ENCODE peak calls at places on chromosomes 2 and 18, in five cellular contexts. L, O, R, F and A are unnamed samples.

GRCh38 chr2:68248806-68249205 is 3.5 kb downstream of the PPP3R1 start:
- DNase-seq in R (no peak), L (no peak), O (no peak), F (no peak), A (no peak)

GRCh38 chr2:101396352-101396717 is 9.0 kb upstream of the CREG2 start:
- DNase-seq in F (peak), O (no peak), R (no peak), L (peak), A (peak)

GRCh38 chr2:128770143-128771080 is 451.7 kb upstream of the HS6ST1 start:
- DNase-seq in L (no peak), R (no peak), O (no peak), F (no peak), A (no peak)

GRCh38 chr18:12317664-12318333 is 9.8 kb downstream of the TUBB6 start:
- DNase-seq in F (no peak), O (no peak), R (no peak), L (peak), A (peak)

GRCh38 chr2:83596592-83597339 is 862.3 kb downstream of the SUCLG1 start:
- DNase-seq in L (no peak), F (no peak), O (no peak), R (no peak), A (no peak)

GRCh38 chr18:74682141-74682997 is 84.7 kb downstream of the ZNF407 start:
- DNase-seq in O (no peak), L (no peak), F (no peak), R (no peak), A (no peak)

GRCh38 chr2:229653551-229653950 is 60.8 kb downstream of the DNER start:
- DNase-seq in O (no peak), R (no peak), L (no peak), F (no peak), A (no peak)

GRCh38 chr2:119338826-119339561 is 27.6 kb downstream of the C2orf76 start:
- DNase-seq in O (peak), L (no peak), F (no peak), R (no peak), A (no peak)

GRCh38 chr2:238582159-238582558 is 155.4 kb downstream of the ASB1 start:
- DNase-seq in O (no peak), R (no peak), L (peak), F (no peak), A (no peak)

GRCh38 chr18:56639094-56639361 is 636 bp upstream of the TXNL1 start:
- DNase-seq in R (no peak), O (no peak), F (no peak), L (no peak), A (no peak)

GRCh38 chr18:78765142-78765541 is 214.5 kb upstream of the SALL3 start:
- DNase-seq in F (no peak), O (no peak), R (no peak), L (no peak), A (no peak)

GRCh38 chr2:6968319-6969100 is 51.3 kb downstream of the RNF144A start:
- DNase-seq in O (no peak), R (no peak), F (peak), L (no peak), A (no peak)

GRCh38 chr2:60554649-60555065 is 1.2 kb upstream of the BCL11A start:
- DNase-seq in F (no peak), R (no peak), O (peak), L (no peak), A (no peak)

GRCh38 chr2:200494048-200494447 is 15.8 kb downstream of the KCTD18 start:
- DNase-seq in R (no peak), L (no peak), O (no peak), F (no peak), A (no peak)

GRCh38 chr2:20619624-20620024 is 31.3 kb downstream of the HS1BP3 start:
- DNase-seq in F (no peak), L (no peak), R (no peak), O (no peak), A (no peak)

GRCh38 chr2:3491716-3492474 is 27.4 kb downstream of the ADI1 start:
- DNase-seq in F (no peak), R (no peak), O (no peak), L (no peak), A (no peak)

GRCh38 chr2:241728627-241729026 is 5.8 kb upstream of the D2HGDH start:
- DNase-seq in F (no peak), L (no peak), R (no peak), O (no peak), A (no peak)

GRCh38 chr2:69973335-69973735 is 11.9 kb upstream of the ASPRV1 start:
- DNase-seq in O (peak), F (no peak), R (no peak), L (peak), A (no peak)

GRCh38 chr18:76757343-76757742 is 65.0 kb upstream of the ZNF236 start:
- DNase-seq in F (no peak), R (no peak), O (no peak), L (no peak), A (no peak)

GRCh38 chr2:168456526-168457176 is 579 bp downstream of the CERS6 start:
- DNase-seq in F (peak), L (peak), R (no peak), O (peak), A (peak)

GRCh38 chr2:111239107-111239506 is 118.4 kb downstream of the BCL2L11 start:
- DNase-seq in O (no peak), L (no peak), R (no peak), F (no peak), A (no peak)

GRCh38 chr18:9454061-9454703 is 21.1 kb upstream of the RALBP1 start:
- DNase-seq in L (peak), R (no peak), F (no peak), O (no peak), A (no peak)

GRCh38 chr2:207688597-207688996 is 22.8 kb upstream of the CCNYL1 start:
- DNase-seq in R (no peak), F (no peak), L (no peak), O (no peak), A (no peak)

DNA sequence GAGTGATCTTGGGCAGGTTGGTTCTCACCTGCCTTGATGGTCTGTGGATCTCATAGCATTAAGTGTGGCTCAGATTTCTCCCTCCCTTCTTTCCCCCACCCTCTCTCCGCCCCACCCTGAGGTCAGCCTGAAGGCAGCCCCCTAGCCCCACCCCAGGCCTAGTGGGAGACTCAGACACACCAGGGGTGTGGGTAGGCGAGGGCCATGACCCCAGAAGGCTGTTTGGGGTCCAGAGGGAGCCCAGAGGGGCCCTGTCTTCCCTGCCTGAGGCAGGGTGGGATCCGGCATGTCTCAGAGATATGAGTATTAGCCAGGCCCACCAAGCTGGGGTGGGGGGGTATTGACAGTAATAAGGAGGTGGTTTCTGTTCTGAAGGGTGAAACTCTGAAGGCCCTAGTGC is 160.5 kb downstream of the GLI2 start:
- DNase-seq in O (no peak), F (no peak), L (no peak), R (no peak), A (no peak)
- TF ChIP-seq MAFK in O (no peak), F (no peak), L (no peak), R (no peak), A (no peak)

DNA sequence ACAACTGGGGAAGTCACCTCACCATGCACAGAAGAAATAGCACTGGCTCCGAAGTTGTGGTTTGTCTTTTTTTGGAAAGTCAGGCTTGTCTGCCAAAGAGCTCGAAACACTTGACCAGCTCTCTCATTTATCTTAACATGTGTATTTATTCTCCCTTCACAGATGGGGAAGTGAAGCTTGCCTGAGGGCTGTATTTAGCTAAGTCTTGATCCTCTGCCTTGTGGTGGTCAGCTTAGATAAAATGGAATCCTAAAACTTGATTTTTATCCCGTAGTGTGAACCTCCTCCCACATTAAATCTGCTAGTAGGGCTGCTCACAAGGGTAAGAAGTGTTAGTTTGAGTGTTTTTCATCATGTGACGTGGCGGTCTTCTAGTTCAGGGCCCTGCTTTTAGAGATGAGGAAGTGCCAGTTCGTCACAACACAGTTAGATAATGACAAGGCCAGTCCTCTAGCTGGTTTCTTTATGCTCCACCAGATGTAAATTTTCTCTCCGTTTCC is 89.7 kb downstream of the TMEM247 start:
- DNase-seq in L (peak), F (no peak), O (no peak), R (no peak), A (no peak)
- TF ChIP-seq MAFK in L (no peak), F (no peak), O (no peak), R (no peak), A (no peak)

GRCh38 chr2:133489641-133490411 is 78.4 kb downstream of the NCKAP5 start:
- DNase-seq in L (peak), R (no peak), O (no peak), F (no peak), A (no peak)

GRCh38 chr2:133486706-133487305 is 81.5 kb downstream of the NCKAP5 start:
- DNase-seq in O (no peak), R (no peak), L (peak), F (no peak), A (no peak)

GRCh38 chr2:133490412-133490958 is 77.8 kb downstream of the NCKAP5 start:
- DNase-seq in L (no peak), O (no peak), F (no peak), R (no peak), A (no peak)

GRCh38 chr2:133485868-133486267 is 82.4 kb downstream of the NCKAP5 start:
- DNase-seq in R (no peak), F (peak), O (no peak), L (no peak), A (no peak)

GRCh38 chr2:133489146-133489545 is 79.1 kb downstream of the NCKAP5 start:
- DNase-seq in L (no peak), F (no peak), R (no peak), O (no peak), A (no peak)
- TF ChIP-seq MAFK in L (no peak), F (no peak), R (no peak), O (no peak), A (no peak)

GRCh38 chr2:240250985-240251847 is 110.8 kb upstream of the OTOS start:
- DNase-seq in F (peak), L (peak), O (peak), R (no peak), A (peak)
- TF ChIP-seq MAFK in F (peak), L (no peak), O (no peak), R (no peak), A (no peak)

DNA sequence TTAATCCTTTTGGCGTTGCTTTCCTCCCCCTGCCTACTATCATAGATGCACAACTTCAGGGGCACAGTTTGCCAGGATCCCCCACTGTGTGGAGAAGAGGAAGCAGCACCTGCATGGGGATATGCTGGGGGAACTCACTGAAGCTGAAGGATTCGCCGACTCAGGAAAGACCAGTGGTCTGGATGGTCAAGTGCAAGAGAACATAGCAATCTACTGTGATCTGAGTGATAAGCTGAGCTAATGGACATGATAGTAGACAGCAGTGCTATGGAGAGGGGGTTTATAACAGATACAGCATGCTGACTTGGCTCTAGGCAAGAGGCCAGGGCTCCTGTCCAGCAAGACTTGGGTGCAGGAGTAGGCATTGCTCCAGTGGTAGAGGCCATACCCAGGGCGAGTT is 124.4 kb upstream of the NRP2 start:
- DNase-seq in O (no peak), F (no peak), L (no peak), R (no peak), A (no peak)
- TF ChIP-seq MAFK in O (no peak), F (peak), L (no peak), R (no peak), A (no peak)

DNA sequence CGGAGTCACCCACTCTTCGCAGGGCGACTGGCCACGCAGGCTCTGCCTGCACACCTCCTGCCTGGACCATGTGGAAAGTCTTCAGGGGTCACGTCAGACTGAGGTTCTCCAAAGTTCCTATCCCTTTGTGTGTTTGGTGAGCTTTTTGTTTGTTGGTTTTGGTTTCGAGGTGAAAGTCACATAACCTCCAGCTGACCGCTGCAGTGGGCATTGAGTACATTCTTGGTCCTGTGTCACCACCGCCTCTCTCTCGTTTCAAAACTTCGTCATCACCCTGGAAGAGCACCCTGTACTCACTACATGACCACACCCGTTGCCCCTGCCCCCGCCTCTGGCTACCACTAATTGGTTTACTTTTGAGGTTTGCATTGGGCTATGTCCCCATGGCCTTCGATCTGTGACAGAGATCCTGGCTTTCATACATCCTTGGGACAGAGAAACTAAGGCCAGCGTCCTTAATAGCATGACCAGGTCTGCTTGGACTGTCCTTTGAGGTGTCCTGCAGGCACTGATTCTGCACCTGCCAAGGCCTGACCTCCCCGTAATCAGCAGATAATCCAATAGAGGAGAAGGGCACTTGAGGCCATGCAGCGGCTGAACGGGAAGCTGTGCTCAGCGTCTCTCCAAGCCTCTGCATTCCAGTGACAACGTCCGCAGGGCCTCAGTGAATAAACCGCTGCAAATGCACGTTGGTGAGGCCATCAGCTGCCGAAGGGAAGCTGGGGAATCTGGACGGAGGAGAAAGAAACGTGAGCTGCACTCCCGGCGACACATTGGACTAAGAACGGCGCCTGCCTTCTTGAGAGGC is 46.8 kb downstream of the SH3BP4 start:
- DNase-seq in F (peak), L (no peak), O (no peak), R (no peak), A (no peak)
- TF ChIP-seq MAFK in F (no peak), L (no peak), O (no peak), R (no peak), A (no peak)

DNA sequence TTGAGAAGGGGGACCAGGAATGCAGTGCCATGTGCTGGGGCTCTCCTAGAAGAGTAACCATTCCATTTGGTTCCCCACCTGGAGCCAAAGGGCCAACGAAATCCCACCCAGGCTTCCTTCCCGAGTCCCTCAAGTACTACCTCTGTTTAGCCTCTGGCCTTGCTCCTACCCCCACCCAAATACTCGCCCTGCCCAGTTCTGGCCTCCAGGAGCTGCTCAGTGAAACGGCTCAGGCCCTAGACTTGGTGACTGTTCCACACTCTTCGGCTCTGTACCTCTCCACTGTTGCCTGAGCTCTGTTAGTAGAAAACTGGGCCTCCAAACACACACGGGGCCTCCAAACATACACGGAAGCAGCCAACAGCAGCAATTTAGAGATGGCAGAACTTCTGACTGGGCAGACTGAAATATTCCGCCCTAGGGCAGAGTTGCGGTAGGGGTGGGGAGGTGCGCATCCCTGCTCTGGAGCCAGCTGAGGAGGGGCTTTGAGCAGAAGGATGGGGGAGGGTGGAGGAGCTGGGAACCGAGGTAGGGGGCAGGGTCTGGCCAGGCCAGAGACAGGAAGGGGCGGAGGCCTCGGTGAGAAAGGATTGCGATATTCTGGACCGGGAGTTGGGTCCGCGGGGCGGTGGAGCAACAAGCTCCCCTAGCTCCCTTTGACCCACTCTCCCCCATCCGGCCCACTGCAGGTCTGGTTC is 4.3 kb downstream of the OTX1 start:
- DNase-seq in L (no peak), O (no peak), R (no peak), F (no peak), A (no peak)
- TF ChIP-seq MAFK in L (no peak), O (no peak), R (no peak), F (no peak), A (no peak)

DNA sequence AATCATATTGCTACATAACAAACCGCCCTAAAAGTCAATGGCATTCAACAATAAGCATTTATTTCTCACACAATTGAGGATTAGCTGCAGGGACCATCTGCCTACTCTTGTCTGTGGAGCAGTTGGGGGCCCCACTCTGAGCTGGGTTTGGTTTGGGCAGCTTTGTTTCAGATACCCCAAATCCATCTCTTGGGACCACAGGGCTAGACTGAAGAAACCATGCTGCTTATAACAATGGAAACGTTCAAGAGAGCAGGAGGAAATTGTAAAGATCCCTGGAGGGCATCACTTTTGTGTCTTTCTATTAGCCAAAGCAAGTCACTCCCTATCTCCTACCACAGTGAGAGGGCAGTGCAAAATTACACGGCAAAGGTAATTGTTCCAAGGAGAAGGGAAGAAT is 146.5 kb upstream of the MGAT5 start:
- DNase-seq in F (no peak), L (no peak), R (no peak), O (no peak), A (no peak)
- TF ChIP-seq MAFK in F (no peak), L (no peak), R (no peak), O (no peak), A (no peak)

GRCh38 chr18:62404881-62405280 is 79.8 kb downstream of the TNFRSF11A start:
- DNase-seq in R (no peak), L (no peak), F (no peak), O (no peak), A (no peak)

GRCh38 chr18:62400916-62401315 is 75.8 kb downstream of the TNFRSF11A start:
- DNase-seq in L (no peak), F (no peak), R (no peak), O (no peak), A (no peak)

GRCh38 chr18:62399781-62400308 is 74.7 kb downstream of the TNFRSF11A start:
- DNase-seq in F (peak), O (no peak), R (no peak), L (no peak), A (peak)

GRCh38 chr18:62403125-62403524 is 78.0 kb downstream of the TNFRSF11A start:
- DNase-seq in L (no peak), O (no peak), R (no peak), F (no peak), A (no peak)

GRCh38 chr18:62402342-62402948 is 77.3 kb downstream of the TNFRSF11A start:
- DNase-seq in F (peak), R (no peak), O (no peak), L (no peak), A (no peak)
- TF ChIP-seq MAFK in F (no peak), R (no peak), O (no peak), L (no peak), A (no peak)